ENCODE peak calls at places on chromosomes 11 and 22, in five cellular contexts. V is neural progenitor cell, Z is left ventricle myocardium inferior, F is Karpas-422, A is IMR-90. I is an unnamed sample.

GRCh38 chr11:105824494-105825013 is 197.5 kb downstream of the MSANTD4 start:
- DNase-seq in V (no peak), A (no peak), F (no peak), Z (no peak), I (no peak)

GRCh38 chr22:49307071-49307830 is 520.4 kb downstream of the BRD1 start:
- DNase-seq in F (no peak), Z (no peak), A (no peak), V (no peak), I (no peak)

GRCh38 chr11:61727401-61727811 is 25.0 kb upstream of the MYRF start:
- DNase-seq in V (no peak), F (no peak), Z (no peak), A (no peak), I (no peak)

GRCh38 chr11:126824035-126824607 is 176.4 kb downstream of the KIRREL3 start:
- DNase-seq in F (no peak), V (no peak), A (no peak), Z (no peak), I (no peak)

GRCh38 chr11:73230276-73230875 is 12.3 kb downstream of the P2RY2 start:
- DNase-seq in Z (no peak), A (no peak), V (no peak), F (no peak), I (no peak)

GRCh38 chr22:48396785-48397530 is 1430.7 kb downstream of the BRD1 start:
- DNase-seq in F (no peak), V (no peak), A (no peak), Z (no peak), I (no peak)

GRCh38 chr22:44284711-44285110 is 28.0 kb downstream of the SHISAL1 start:
- DNase-seq in Z (no peak), F (no peak), A (no peak), V (no peak), I (peak)

GRCh38 chr11:125258626-125259025 is 94.1 kb downstream of the PKNOX2 start:
- DNase-seq in Z (no peak), A (no peak), V (no peak), F (no peak), I (no peak)

GRCh38 chr11:35605691-35606090 is 12.6 kb upstream of the FJX1 start:
- DNase-seq in Z (peak), A (peak), F (no peak), V (peak), I (no peak)

GRCh38 chr11:10490398-10491232 is 35.6 kb downstream of the AMPD3 start:
- DNase-seq in V (peak), F (no peak), A (peak), Z (peak), I (peak)

GRCh38 chr11:66879583-66879982 is 22.7 kb downstream of the LRFN4 start:
- DNase-seq in V (no peak), F (no peak), Z (no peak), A (no peak), I (no peak)
- H3K27ac ChIP-seq in V (no peak), F (no peak), Z (no peak), A (no peak), I (no peak)

DNA sequence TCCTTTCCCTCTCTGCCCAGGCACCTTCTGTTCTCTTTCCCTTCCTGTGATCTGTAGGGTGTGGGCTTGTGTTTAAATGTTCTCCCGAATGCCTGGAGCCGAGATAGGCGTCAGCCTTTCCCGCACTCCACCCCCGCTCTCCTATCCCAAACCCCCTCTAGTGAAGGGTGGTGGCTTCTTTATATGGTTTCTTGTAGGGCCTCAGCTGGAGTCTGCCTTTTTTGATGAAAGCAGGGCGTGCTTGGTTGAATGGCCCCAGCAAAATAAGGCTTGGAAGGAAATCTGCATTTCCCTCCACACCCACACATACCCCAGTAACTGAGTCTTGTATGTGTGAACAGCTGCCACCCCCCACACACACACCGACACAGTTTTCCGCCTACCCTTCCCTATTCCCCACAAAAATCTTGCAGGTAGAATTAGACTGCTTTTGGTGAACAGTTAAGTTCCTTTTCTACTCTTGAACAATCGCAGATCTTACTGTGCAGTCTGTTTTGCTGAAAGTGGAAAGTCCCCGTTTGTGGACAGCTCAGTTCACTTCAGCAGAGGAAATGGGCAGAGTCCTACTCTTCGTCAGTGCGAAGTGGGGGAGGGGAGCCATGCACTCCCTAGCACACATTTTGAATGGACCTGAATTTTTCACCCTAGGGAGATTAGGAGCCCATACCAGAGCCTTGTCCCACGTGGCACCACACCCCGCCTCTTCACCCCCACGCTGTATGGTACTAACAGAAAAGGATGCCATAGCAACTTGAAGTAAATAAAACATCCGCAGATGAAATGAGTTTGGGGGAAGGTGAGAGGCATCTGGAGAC is 25.5 kb upstream of the GRK2 start:
- DNase-seq in A (peak), Z (peak), V (peak), F (peak), I (peak)
- H3K4me3 ChIP-seq in A (peak), Z (peak), V (peak), F (peak), I (peak)

GRCh38 chr11:71200172-71200716 is 52.1 kb downstream of the SHANK2 start:
- DNase-seq in A (no peak), Z (no peak), F (no peak), V (no peak), I (no peak)

GRCh38 chr11:71201936-71202597 is 50.3 kb downstream of the SHANK2 start:
- DNase-seq in Z (no peak), F (no peak), V (no peak), A (no peak), I (no peak)

GRCh38 chr11:71200761-71201160 is 51.6 kb downstream of the SHANK2 start:
- DNase-seq in F (no peak), A (no peak), V (no peak), Z (no peak), I (peak)

GRCh38 chr11:71202598-71202944 is 49.8 kb downstream of the SHANK2 start:
- DNase-seq in F (no peak), Z (no peak), A (no peak), V (no peak), I (no peak)

DNA sequence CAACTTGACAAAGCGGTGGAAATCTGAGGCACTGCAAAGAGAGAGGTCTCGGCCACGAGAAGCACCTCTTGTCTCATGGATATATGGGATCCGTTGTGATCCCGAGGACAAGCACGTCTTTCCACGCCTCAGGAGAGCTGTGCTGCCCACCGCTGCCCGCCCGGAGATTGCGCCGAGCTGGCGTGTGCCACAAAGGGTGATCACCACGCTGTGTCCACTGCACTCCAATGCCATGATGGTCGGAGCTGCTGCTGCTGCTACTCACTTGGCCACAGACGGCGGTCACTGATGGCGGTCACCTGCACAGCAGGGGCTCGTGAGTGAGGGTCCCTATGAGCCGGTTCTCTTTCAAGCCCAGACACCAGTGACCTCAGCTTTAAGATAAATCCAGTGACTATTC is 51.1 kb downstream of the SHANK2 start:
- DNase-seq in V (no peak), F (no peak), Z (no peak), A (no peak), I (no peak)
- H3K27ac ChIP-seq in V (no peak), F (no peak), Z (no peak), A (no peak), I (no peak)

GRCh38 chr11:65611758-65612603 is 2.0 kb downstream of the MAP3K11 start:
- DNase-seq in F (no peak), Z (no peak), A (peak), V (no peak), I (no peak)
- H3K4me3 ChIP-seq in F (peak), Z (peak), A (no peak), V (no peak), I (no peak)

I was measured in pancreas.